ENCODE peak calls at places on chromosome 10, in ten cellular contexts. W is T-helper 9 cell; C is GM04504; D is HEK293T; Y is SK-N-MC; Q is activated T-helper 1 cell treated with anti-CD3 and anti-CD28 coated beads, Interleukin-2, amount 50 U/mL, for 16 hours; O is BJ; J is activated naive CD4-positive, alpha-beta T cell; G is neuronal stem cell; B is NCI-H1092. P is an unnamed sample.

GRCh38 chr10:114856544-114857287 is 35.1 kb downstream of the FHIP2A start:
- DNase-seq in Q (no peak), C (peak; percentile 35), G (no peak), Y (no peak), W (no peak), J (no peak), D (no peak), O (peak; percentile 68), B (no peak), P (no peak)

GRCh38 chr10:131094406-131095108 is 217.0 kb downstream of the TCERG1L start:
- DNase-seq in J (no peak), W (no peak), Y (no peak), G (no peak), Q (no peak), B (no peak), O (no peak), C (no peak), D (no peak), P (no peak)

GRCh38 chr10:103096130-103096529 is 96.9 kb downstream of the NT5C2 start:
- DNase-seq in Y (no peak), G (no peak), W (no peak), B (no peak), O (no peak), Q (no peak), J (no peak), C (no peak), D (no peak), P (no peak)

GRCh38 chr10:131870831-131871672 is 29.8 kb upstream of the PPP2R2D start:
- DNase-seq in W (no peak), Q (no peak), G (no peak), Y (no peak), D (no peak), C (no peak), J (no peak), O (no peak), B (no peak), P (no peak)

GRCh38 chr10:24814568-24815313 is 91.1 kb upstream of the ARHGAP21 start:
- DNase-seq in B (no peak), O (no peak), G (no peak), Q (no peak), W (no peak), D (no peak), Y (no peak), C (no peak), J (no peak), P (no peak)

GRCh38 chr10:91206427-91206826 is 14.0 kb upstream of the PCGF5 start:
- DNase-seq in D (no peak), W (no peak), Y (no peak), J (no peak), O (no peak), B (no peak), Q (no peak), C (no peak), G (no peak), P (no peak)

GRCh38 chr10:31707578-31708411 is 220.8 kb downstream of the ARHGAP12 start:
- DNase-seq in G (peak; percentile 51), B (no peak), W (no peak), J (no peak), D (no peak), C (peak; percentile 73), O (peak; percentile 65), Y (no peak), Q (no peak), P (peak; percentile 78)

GRCh38 chr10:111921821-111922220 is 261.7 kb downstream of the GPAM start:
- DNase-seq in Q (no peak), D (no peak), C (no peak), Y (no peak), J (no peak), B (no peak), W (no peak), G (no peak), O (no peak), P (no peak)

GRCh38 chr10:58152698-58153263 is 114.9 kb downstream of the IPMK start:
- DNase-seq in Y (no peak), G (peak; percentile 39), Q (no peak), W (peak; percentile 2), D (peak; percentile 47), B (peak; percentile 48), J (peak; percentile 6), O (no peak), C (no peak), P (peak; percentile 55)

GRCh38 chr10:97843296-97843671 is 6.4 kb upstream of the GOLGA7B start:
- DNase-seq in Y (no peak), C (no peak), W (no peak), G (no peak), D (no peak), O (no peak), Q (no peak), J (no peak), B (peak; percentile 10), P (no peak)

GRCh38 chr10:95405655-95406054 is 114.9 kb upstream of the PDLIM1 start:
- DNase-seq in C (no peak), D (no peak), B (no peak), G (no peak), O (no peak), J (no peak), Q (no peak), Y (no peak), W (no peak), P (no peak)

GRCh38 chr10:77441541-77442175 is 195.9 kb downstream of the KCNMA1 start:
- DNase-seq in C (no peak), O (no peak), G (no peak), Q (no peak), B (no peak), J (no peak), Y (no peak), D (no peak), W (no peak), P (no peak)

GRCh38 chr10:12202230-12202629 is 6.2 kb downstream of the CDC123 start:
- DNase-seq in Q (no peak), D (no peak), G (no peak), O (no peak), B (no peak), W (no peak), J (no peak), Y (no peak), C (no peak), P (no peak)

GRCh38 chr10:129838794-129839193 is 125.3 kb downstream of the EBF3 start:
- DNase-seq in G (no peak), Q (no peak), J (no peak), B (no peak), Y (no peak), D (no peak), C (no peak), O (no peak), W (no peak), P (no peak)

GRCh38 chr10:30170146-30170545 is 110.8 kb upstream of the JCAD start:
- DNase-seq in B (no peak), J (no peak), C (no peak), W (no peak), D (no peak), Q (no peak), Y (no peak), G (no peak), O (no peak), P (no peak)

GRCh38 chr10:121597504-121598241 is 571 bp downstream of the FGFR2 start:
- DNase-seq in J (no peak), G (peak; percentile 45), W (no peak), C (no peak), Q (no peak), B (peak; percentile 44), D (peak; percentile 36), O (no peak), Y (no peak), P (peak; percentile 28)

GRCh38 chr10:100816671-100817070 is 71.3 kb downstream of the PAX2 start:
- DNase-seq in J (no peak), C (no peak), Y (no peak), W (no peak), O (no peak), D (no peak), Q (no peak), G (peak; percentile 71), B (no peak), P (peak; percentile 42)

GRCh38 chr10:17023386-17024298 is 106.0 kb downstream of the CUBN start:
- DNase-seq in C (peak; percentile 97), B (peak; percentile 1), J (peak; percentile 26), Q (peak; percentile 13), Y (no peak), O (peak; percentile 97), D (no peak), W (peak; percentile 57), G (no peak), P (peak; percentile 49)

GRCh38 chr10:86599729-86600128 is 54.6 kb upstream of the OPN4 start:
- DNase-seq in G (no peak), J (no peak), C (no peak), O (no peak), D (no peak), Y (no peak), Q (no peak), B (no peak), W (no peak), P (no peak)

GRCh38 chr10:29908977-29909376 is 150.4 kb downstream of the JCAD start:
- DNase-seq in O (no peak), G (no peak), W (no peak), Q (no peak), C (no peak), D (no peak), B (no peak), Y (no peak), J (peak; percentile 5), P (no peak)

GRCh38 chr10:6737758-6738463 is 157.8 kb upstream of the PRKCQ start:
- DNase-seq in Q (no peak), C (no peak), B (no peak), D (peak; percentile 27), Y (no peak), G (no peak), O (no peak), J (no peak), W (no peak), P (peak; percentile 14)

GRCh38 chr10:48735836-48736390 is 51.2 kb downstream of the WDFY4 start:
- DNase-seq in C (no peak), J (no peak), B (no peak), Q (no peak), G (no peak), O (no peak), Y (no peak), D (no peak), W (no peak), P (no peak)

GRCh38 chr10:93417264-93417663 is 64.9 kb downstream of the MYOF start:
- DNase-seq in J (no peak), W (no peak), Y (no peak), Q (no peak), D (no peak), G (no peak), O (no peak), B (peak; percentile 63), C (no peak), P (no peak)

GRCh38 chr10:30052062-30052461 is 7.3 kb downstream of the JCAD start:
- DNase-seq in Y (no peak), O (no peak), D (no peak), W (no peak), G (no peak), Q (no peak), J (no peak), B (no peak), C (no peak), P (no peak)

GRCh38 chr10:7887417-7887816 is 69.1 kb downstream of the TAF3 start:
- DNase-seq in W (no peak), G (no peak), C (no peak), B (no peak), D (no peak), O (no peak), Y (no peak), Q (no peak), J (no peak), P (no peak)

GRCh38 chr10:95588025-95588424 is 26.9 kb upstream of the SORBS1 start:
- DNase-seq in B (no peak), C (no peak), J (no peak), G (no peak), Y (no peak), Q (no peak), D (no peak), O (no peak), W (no peak), P (no peak)

P was measured in endothelial cell.